ENCODE peak calls at places on chromosomes 7 and 10, in ten cellular contexts. F is mesenteric fat pad; P is EL; C is ecto neural progenitor cell; M is HCT116; V is A549; E is activated naive CD8-positive, alpha-beta T cell treated with anti-CD3 and anti-CD28 coated beads for 36 hours; T is HuH-7.5; H is NCI-H1436; Q is midbrain. R is an unnamed sample.

GRCh38 chr7:114412548-114412947 is 2.1 kb upstream of the FOXP2 start:
- DNase-seq in F (no peak), P (no peak), C (no peak), M (no peak), V (no peak), E (no peak), T (no peak), H (peak; percentile 12), Q (no peak), R (no peak)

GRCh38 chr10:110209399-110209925 is 2.1 kb downstream of the MXI1 start:
- DNase-seq in F (peak; percentile 91), P (peak; percentile 86), C (peak; percentile 66), M (peak; percentile 59), V (peak; percentile 52), E (peak; percentile 73), T (peak; percentile 50), H (peak; percentile 55), Q (peak; percentile 84), R (no peak)

GRCh38 chr10:78543749-78544446 is 510.2 kb downstream of the RPS24 start:
- DNase-seq in F (peak; percentile 89), P (peak; percentile 25), C (peak; percentile 75), M (no peak), V (no peak), E (no peak), T (no peak), H (no peak), Q (peak; percentile 62), R (no peak)

GRCh38 chr10:49301302-49301701 is 2.3 kb downstream of the C10orf71 start:
- DNase-seq in F (no peak), P (no peak), C (no peak), M (no peak), V (no peak), E (no peak), T (no peak), H (no peak), Q (no peak), R (no peak)

GRCh38 chr10:64191304-64191703 is 670.1 kb downstream of the REEP3 start:
- DNase-seq in F (no peak), P (no peak), C (no peak), M (no peak), V (no peak), E (no peak), T (no peak), H (peak; percentile 3), Q (no peak), R (no peak)

GRCh38 chr7:17716816-17717215 is 223.5 kb downstream of the SNX13 start:
- DNase-seq in F (no peak), P (no peak), C (no peak), M (no peak), V (no peak), E (no peak), T (no peak), H (no peak), Q (no peak), R (no peak)

GRCh38 chr7:128938524-128939074 is 872 bp downstream of the IRF5 start:
- DNase-seq in F (no peak), P (no peak), C (no peak), M (no peak), V (no peak), E (no peak), T (no peak), H (no peak), Q (no peak), R (no peak)

GRCh38 chr10:96642973-96643372 is 56.2 kb upstream of the TM9SF3 start:
- DNase-seq in F (no peak), P (peak; percentile 65), C (peak; percentile 68), M (peak; percentile 31), V (no peak), E (peak; percentile 61), T (peak; percentile 38), H (peak; percentile 33), Q (peak; percentile 40), R (no peak)

GRCh38 chr7:129568240-129568639 is 43.3 kb upstream of the NRF1 start:
- DNase-seq in F (no peak), P (no peak), C (no peak), M (no peak), V (no peak), E (no peak), T (no peak), H (no peak), Q (no peak), R (no peak)

GRCh38 chr10:103676058-103676785 is 179.2 kb downstream of the SH3PXD2A start:
- DNase-seq in F (no peak), P (peak; percentile 54), C (no peak), M (no peak), V (no peak), E (no peak), T (no peak), H (no peak), Q (no peak), R (no peak)

R was measured in osteocyte.